ENCODE peak calls at places on chromosomes 3 and 15, in ten cellular contexts. O is NCI-H460; H is T1000; I is CD8-positive, alpha-beta memory T cell; C is omental fat pad; M is activated T-helper 9 cell treated with anti-CD3 and anti-CD28 coated beads, Interleukin-2, amount 50 U/mL, for 16 hours; Q is psoas muscle; P is NCI-H1048; E is body of pancreas; Y is stimulated activated CD4-positive, alpha-beta T cell treated with anti-CD3 and anti-CD28 coated beads, Interleukin-2, amount 100 ng/mL, for 48 hours. S is an unnamed sample.

GRCh38 chr3:179706233-179706632 is 53.4 kb downstream of the USP13 start:
- DNase-seq in M (no peak), Y (no peak), E (no peak), P (no peak), C (no peak), O (no peak), Q (peak; percentile 25), I (no peak), H (no peak), S (no peak)

GRCh38 chr3:171790574-171790897 is 19.7 kb downstream of the PLD1 start:
- DNase-seq in Y (no peak), O (no peak), Q (no peak), E (no peak), C (no peak), I (no peak), P (no peak), M (no peak), H (no peak), S (no peak)

GRCh38 chr3:38473229-38473628 is 19.5 kb downstream of the ACVR2B start:
- DNase-seq in M (no peak), H (no peak), P (no peak), Q (no peak), I (no peak), C (no peak), E (no peak), O (no peak), Y (no peak), S (no peak)

GRCh38 chr3:104717828-104718196 is 648.9 kb upstream of the ALCAM start:
- DNase-seq in E (no peak), Y (no peak), O (no peak), I (no peak), H (no peak), M (no peak), C (no peak), Q (no peak), P (no peak), S (no peak)

GRCh38 chr3:163785693-163786092 is 1292.6 kb downstream of the SI start:
- DNase-seq in P (no peak), I (no peak), O (no peak), E (no peak), C (no peak), Q (no peak), M (no peak), H (no peak), Y (no peak), S (no peak)

GRCh38 chr3:152430223-152431002 is 161.7 kb downstream of the MBNL1 start:
- DNase-seq in I (no peak), Q (no peak), O (no peak), Y (no peak), P (no peak), H (no peak), E (no peak), M (no peak), C (no peak), S (no peak)

GRCh38 chr3:41794748-41795589 is 166.9 kb downstream of the ULK4 start:
- DNase-seq in H (no peak), C (no peak), I (no peak), M (no peak), E (no peak), Y (no peak), P (no peak), Q (no peak), O (no peak), S (no peak)

GRCh38 chr3:132926098-132926497 is 112.1 kb upstream of the TMEM108 start:
- DNase-seq in Q (no peak), I (no peak), M (no peak), H (no peak), O (no peak), P (no peak), Y (no peak), C (no peak), E (no peak), S (no peak)

GRCh38 chr15:59549339-59549807 is 62.2 kb upstream of the GCNT3 start:
- DNase-seq in M (no peak), O (no peak), C (no peak), Y (no peak), H (no peak), P (no peak), Q (no peak), I (no peak), E (no peak), S (no peak)

GRCh38 chr3:124850633-124851032 is 36.5 kb downstream of the ITGB5 start:
- DNase-seq in M (no peak), Y (no peak), I (no peak), C (no peak), E (no peak), H (no peak), Q (peak; percentile 51), O (no peak), P (no peak), S (no peak)

GRCh38 chr3:150412599-150413069 is 4.5 kb downstream of the TSC22D2 start:
- DNase-seq in C (no peak), Q (no peak), I (no peak), M (no peak), Y (no peak), E (peak; percentile 31), H (no peak), P (no peak), O (no peak), S (no peak)

GRCh38 chr3:48594431-48595049 is 589 bp downstream of the COL7A1 start:
- DNase-seq in O (no peak), P (no peak), H (no peak), C (no peak), E (no peak), Q (no peak), I (no peak), M (no peak), Y (no peak), S (no peak)

GRCh38 chr15:96349933-96350292 is 19.4 kb downstream of the NR2F2 start:
- DNase-seq in I (no peak), E (no peak), Y (no peak), P (no peak), M (no peak), O (no peak), H (no peak), Q (no peak), C (no peak), S (no peak)

GRCh38 chr3:195208631-195209030 is 62.3 kb downstream of the XXYLT1 start:
- DNase-seq in I (no peak), P (no peak), Y (no peak), C (no peak), Q (no peak), H (no peak), O (no peak), E (no peak), M (no peak), S (no peak)

GRCh38 chr15:63283126-63283525 is 5.7 kb downstream of the APH1B start:
- DNase-seq in E (peak; percentile 51), P (no peak), C (no peak), H (no peak), M (no peak), Q (no peak), Y (no peak), I (no peak), O (no peak), S (no peak)

GRCh38 chr15:74228723-74229081 is 7.4 kb upstream of the CCDC33 start:
- DNase-seq in I (no peak), Q (no peak), H (no peak), C (no peak), M (no peak), P (no peak), E (no peak), O (no peak), Y (no peak), S (no peak)

GRCh38 chr3:157179365-157179803 is 19.4 kb upstream of the CCNL1 start:
- DNase-seq in H (no peak), O (no peak), C (no peak), E (no peak), I (no peak), Y (no peak), P (no peak), M (no peak), Q (no peak), S (no peak)

S was measured in GM18507.